ENCODE peak calls at places on chromosome 18, in four cellular contexts. O is K562, Y is Panc1, L is HepG2. D is an unnamed sample.

GRCh38 chr18:59957957-59958356 is 58.2 kb downstream of the PMAIP1 start:
- DNase-seq in O (peak), Y (no peak), L (peak), D (peak)

GRCh38 chr18:37533647-37534565 is 31.7 kb downstream of the CELF4 start:
- DNase-seq in O (peak), Y (no peak), L (no peak), D (no peak)

GRCh38 chr18:61822879-61823278 is 69.9 kb downstream of the RNF152 start:
- DNase-seq in O (no peak), Y (no peak), L (no peak), D (no peak)

GRCh38 chr18:57434177-57434535 is 1.0 kb upstream of the ONECUT2 start:
- DNase-seq in O (no peak), Y (no peak), L (no peak), D (no peak)

GRCh38 chr18:44134447-44134846 is 546.2 kb upstream of the SETBP1 start:
- DNase-seq in O (no peak), Y (no peak), L (no peak), D (no peak)

GRCh38 chr18:10878703-10879102 is 270.7 kb downstream of the PIEZO2 start:
- DNase-seq in O (no peak), Y (no peak), L (no peak), D (no peak)

GRCh38 chr18:25830787-25831186 is 259.6 kb downstream of the SS18 start:
- DNase-seq in O (no peak), Y (no peak), L (peak), D (no peak)

GRCh38 chr18:73594749-73595148 is 552.9 kb downstream of the FBXO15 start:
- DNase-seq in O (no peak), Y (no peak), L (no peak), D (no peak)

GRCh38 chr18:58196881-58197872 is 153.2 kb downstream of the NEDD4L start:
- DNase-seq in O (no peak), Y (no peak), L (no peak), D (no peak)

GRCh38 chr18:8548186-8548585 is 61.1 kb upstream of the RAB12 start:
- DNase-seq in O (no peak), Y (no peak), L (no peak), D (no peak)

GRCh38 chr18:35189510-35189909 is 51.3 kb upstream of the ZNF397 start:
- DNase-seq in O (no peak), Y (no peak), L (no peak), D (no peak)

GRCh38 chr18:60446821-60447220 is 74.2 kb upstream of the MC4R start:
- DNase-seq in O (no peak), Y (no peak), L (no peak), D (no peak)

GRCh38 chr18:13261658-13262357 is 43.2 kb downstream of the LDLRAD4 start:
- DNase-seq in O (no peak), Y (no peak), L (no peak), D (no peak)

GRCh38 chr18:1056404-1056803 is 151.7 kb downstream of the ADCYAP1 start:
- DNase-seq in O (no peak), Y (no peak), L (no peak), D (no peak)

GRCh38 chr18:38961880-38962279 is 1396.3 kb upstream of the CELF4 start:
- DNase-seq in O (no peak), Y (no peak), L (no peak), D (no peak)

GRCh38 chr18:79609841-79610281 is 69.7 kb upstream of the CTDP1 start:
- DNase-seq in O (no peak), Y (no peak), L (no peak), D (no peak)

GRCh38 chr18:2903006-2903405 is 56.2 kb downstream of the EMILIN2 start:
- DNase-seq in O (no peak), Y (no peak), L (no peak), D (no peak)
- TF ChIP-seq TCF7L2 in O (no peak), Y (no peak), L (no peak), D (no peak)

GRCh38 chr18:23963443-23964185 is 50.9 kb upstream of the TTC39C start:
- DNase-seq in O (no peak), Y (no peak), L (peak), D (no peak)

GRCh38 chr18:23956483-23956882 is 58.1 kb upstream of the TTC39C start:
- DNase-seq in O (no peak), Y (no peak), L (no peak), D (no peak)

GRCh38 chr18:23953984-23954383 is 60.6 kb upstream of the TTC39C start:
- DNase-seq in O (no peak), Y (no peak), L (no peak), D (no peak)

DNA sequence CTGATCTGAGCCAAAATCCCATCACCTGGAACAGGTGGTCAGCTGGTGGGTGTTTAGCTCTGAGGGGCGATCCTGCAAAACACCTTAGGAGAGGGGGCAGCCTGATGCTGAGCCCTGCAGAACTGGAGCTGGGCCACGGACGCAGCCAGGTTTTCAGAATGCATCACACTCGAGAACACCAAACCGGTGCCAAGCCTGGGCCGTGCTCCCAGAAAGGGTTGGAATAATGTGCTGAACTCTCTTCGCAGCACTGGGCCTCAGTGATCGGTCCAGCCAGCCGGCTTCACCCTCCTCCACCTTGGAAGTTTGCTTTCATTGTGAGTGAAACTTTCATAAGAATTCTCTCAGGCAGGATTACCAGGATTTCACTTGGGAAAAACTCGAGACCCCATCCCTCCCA is 56.5 kb upstream of the TTC39C start:
- DNase-seq in O (no peak), Y (no peak), L (no peak), D (no peak)
- TF ChIP-seq TCF7L2 in O (no peak), Y (no peak), L (no peak), D (no peak)

GRCh38 chr18:21513292-21513691 is 87.2 kb downstream of the ESCO1 start:
- DNase-seq in O (no peak), Y (no peak), L (no peak), D (no peak)
- TF ChIP-seq TCF7L2 in O (no peak), Y (no peak), L (no peak), D (no peak)

GRCh38 chr18:5097116-5097703 is 99.8 kb downstream of the AKAIN1 start:
- DNase-seq in O (no peak), Y (no peak), L (no peak), D (no peak)
- TF ChIP-seq TCF7L2 in O (no peak), Y (no peak), L (no peak), D (no peak)

GRCh38 chr18:23784811-23785245 is 95.6 kb downstream of the LAMA3 start:
- DNase-seq in O (no peak), Y (no peak), L (no peak), D (no peak)
- TF ChIP-seq TCF7L2 in O (no peak), Y (no peak), L (no peak), D (no peak)

DNA sequence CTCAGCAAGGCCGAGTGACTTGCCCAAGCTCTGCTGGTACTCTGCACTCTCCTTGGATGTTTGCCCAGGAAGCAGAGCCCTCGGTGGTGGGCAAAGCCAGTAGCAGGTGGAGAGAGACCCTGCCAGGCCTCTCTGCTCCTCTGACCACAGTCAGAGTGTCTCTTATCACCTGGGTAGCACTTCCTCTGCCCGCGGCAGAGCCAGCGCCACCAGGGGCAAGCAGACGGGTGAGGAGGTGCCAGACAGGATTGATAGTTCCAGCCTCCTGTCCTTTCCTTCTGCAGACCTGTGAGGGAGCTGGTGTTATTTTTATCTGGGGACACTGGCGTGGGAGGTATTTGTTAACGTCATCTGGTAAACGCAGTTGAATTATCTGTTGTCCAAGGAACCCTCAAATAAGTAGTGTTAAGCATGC is 152.9 kb downstream of the SMAD7 start:
- DNase-seq in O (no peak), Y (no peak), L (no peak), D (no peak)
- TF ChIP-seq TCF7L2 in O (no peak), Y (no peak), L (no peak), D (no peak)

DNA sequence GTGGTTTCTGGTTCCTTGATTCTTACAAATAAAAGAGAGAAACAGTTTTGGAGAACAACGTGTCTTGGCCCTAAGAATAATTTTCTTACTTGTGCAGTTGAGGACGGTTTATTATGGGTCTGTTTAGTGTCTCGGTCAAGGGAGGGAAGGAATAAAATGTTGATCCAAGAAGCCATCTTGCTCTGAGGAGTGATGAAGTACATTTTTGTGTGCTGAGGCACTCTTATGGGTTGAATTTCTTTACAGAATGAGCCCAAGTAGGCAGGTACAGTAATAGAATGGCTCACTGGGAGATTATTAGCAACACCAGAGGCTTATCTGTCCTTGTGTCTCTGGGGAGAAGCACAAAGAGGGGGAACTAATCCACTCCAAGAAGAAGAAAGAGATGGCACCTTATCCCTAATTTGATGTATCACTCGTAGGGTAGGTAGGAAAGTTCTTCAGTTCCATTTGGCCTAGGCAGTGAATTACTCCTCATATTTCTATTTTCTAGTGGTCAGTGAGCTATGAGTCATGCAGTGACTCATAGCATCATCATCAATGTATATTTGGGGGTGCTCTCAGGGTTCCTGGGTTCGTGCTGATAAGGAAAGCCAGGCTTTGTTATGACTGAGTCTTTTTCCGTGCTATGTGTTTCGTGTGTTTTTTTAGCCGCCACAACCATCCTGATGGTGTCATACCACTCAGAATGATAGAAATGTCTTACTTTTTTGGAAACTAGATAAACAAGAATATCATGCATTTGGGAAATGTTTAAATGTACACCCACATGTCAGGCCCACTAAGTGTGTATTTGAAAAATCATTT is 250.1 kb upstream of the CTAGE1 start:
- DNase-seq in O (peak), Y (no peak), L (no peak), D (peak)
- TF ChIP-seq TCF7L2 in O (no peak), Y (no peak), L (no peak), D (no peak)

DNA sequence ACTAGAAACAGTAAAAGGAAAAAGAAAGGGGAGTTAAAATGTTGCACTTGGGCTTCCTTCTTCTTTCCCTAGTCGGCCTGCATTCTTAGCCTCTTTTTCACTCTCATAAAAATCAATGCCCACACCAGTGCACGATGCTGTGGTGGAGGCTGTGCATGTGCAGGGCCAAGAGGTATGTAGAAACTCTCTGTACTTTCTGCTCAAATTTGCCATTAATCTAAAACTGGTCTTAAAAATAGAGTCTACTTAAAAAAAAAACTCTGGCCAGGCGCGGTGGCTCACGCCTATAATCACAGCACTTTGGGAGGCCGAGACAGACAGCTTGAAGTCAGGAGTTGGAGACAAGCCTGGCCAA is 11.1 kb downstream of the TRAPPC8 start:
- DNase-seq in O (no peak), Y (no peak), L (no peak), D (no peak)
- TF ChIP-seq TCF7L2 in O (no peak), Y (no peak), L (no peak), D (no peak)

DNA sequence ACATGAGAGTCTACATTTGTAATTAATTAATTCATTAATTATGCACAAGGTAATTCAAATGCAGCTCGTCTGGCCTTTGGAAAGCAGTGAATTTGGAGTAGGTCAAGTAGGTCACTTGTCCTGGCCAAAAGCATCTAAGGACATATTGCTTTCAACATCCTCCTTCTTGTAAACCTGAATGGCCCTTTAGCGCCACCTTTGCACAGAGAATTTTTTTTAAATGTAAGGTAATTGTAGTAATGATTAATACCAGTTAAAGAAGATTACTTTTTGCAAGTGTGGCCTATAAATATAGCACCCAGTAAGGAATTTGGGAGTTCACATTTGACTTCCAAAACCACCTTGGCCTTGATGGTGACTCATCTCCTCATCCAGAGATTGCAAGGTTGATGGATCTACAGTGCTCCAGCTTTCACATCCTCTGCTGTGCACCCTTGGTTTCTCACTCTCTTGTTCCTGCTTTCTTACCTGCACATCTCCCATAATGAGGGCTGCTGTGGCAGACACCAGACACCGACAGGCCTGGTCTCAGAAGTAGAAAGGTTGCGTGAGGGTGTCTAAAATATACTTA is 481.7 kb downstream of the TGIF1 start:
- DNase-seq in O (no peak), Y (no peak), L (no peak), D (no peak)
- TF ChIP-seq TCF7L2 in O (no peak), Y (no peak), L (no peak), D (no peak)